ENCODE peak calls at places on chromosomes 1 and 21, in seven cellular contexts. Y is NCI-H2107, P is GM19239, G is endothelial cell, T is NCI-H1417, A is smooth muscle cell of the brain vasculature, V is OCI-M1. L is an unnamed sample.

GRCh38 chr1:10815863-10816195 is 19.4 kb upstream of the CASZ1 start:
- DNase-seq in Y (no peak), P (no peak), G (no peak), T (no peak), A (no peak), V (no peak), L (no peak)

GRCh38 chr1:206570529-206570928 is 41.7 kb downstream of the EIF2D start:
- DNase-seq in Y (no peak), P (no peak), G (no peak), T (no peak), A (no peak), V (no peak), L (no peak)

GRCh38 chr1:7688659-7689058 is 82.4 kb upstream of the VAMP3 start:
- DNase-seq in Y (no peak), P (no peak), G (no peak), T (no peak), A (no peak), V (no peak), L (no peak)

GRCh38 chr21:26810266-26810665 is 34.9 kb downstream of the ADAMTS1 start:
- DNase-seq in Y (no peak), P (no peak), G (no peak), T (no peak), A (no peak), V (no peak), L (no peak)

GRCh38 chr1:153597206-153597605 is 15.7 kb downstream of the S100A16 start:
- DNase-seq in Y (no peak), P (no peak), G (no peak), T (no peak), A (no peak), V (peak; percentile 35), L (no peak)

GRCh38 chr1:157969693-157970485 is 23.6 kb upstream of the KIRREL1 start:
- DNase-seq in Y (no peak), P (no peak), G (peak; percentile 72), T (no peak), A (peak; percentile 49), V (peak; percentile 55), L (peak; percentile 28)

GRCh38 chr1:187840557-187840956 is 1011.8 kb downstream of the PLA2G4A start:
- DNase-seq in Y (no peak), P (no peak), G (no peak), T (no peak), A (no peak), V (peak; percentile 7), L (no peak)

GRCh38 chr1:27539901-27540861 is 50.2 kb upstream of the WASF2 start:
- DNase-seq in Y (no peak), P (no peak), G (no peak), T (no peak), A (no peak), V (no peak), L (no peak)

GRCh38 chr1:24390924-24391782 is 22.4 kb downstream of the STPG1 start:
- DNase-seq in Y (peak; percentile 17), P (no peak), G (peak; percentile 78), T (peak; percentile 22), A (peak; percentile 67), V (peak; percentile 87), L (peak; percentile 71)

GRCh38 chr21:42962360-42963007 is 11.9 kb upstream of the PKNOX1 start:
- DNase-seq in Y (no peak), P (no peak), G (no peak), T (no peak), A (no peak), V (no peak), L (no peak)

GRCh38 chr1:150549496-150550221 is 451 bp downstream of the ADAMTSL4 start:
- DNase-seq in Y (no peak), P (no peak), G (no peak), T (no peak), A (no peak), V (no peak), L (no peak)

GRCh38 chr1:27521336-27522147 is 31.6 kb upstream of the WASF2 start:
- DNase-seq in Y (no peak), P (no peak), G (no peak), T (peak; percentile 35), A (no peak), V (no peak), L (no peak)

GRCh38 chr1:26677306-26678115 is 18.3 kb upstream of the ARID1A start:
- DNase-seq in Y (peak; percentile 81), P (no peak), G (peak; percentile 55), T (peak; percentile 80), A (no peak), V (peak; percentile 94), L (peak; percentile 79)

GRCh38 chr21:32554832-32555436 is 30.4 kb downstream of the TCP10L start:
- DNase-seq in Y (no peak), P (no peak), G (no peak), T (no peak), A (no peak), V (peak; percentile 50), L (no peak)

GRCh38 chr1:145884675-145885074 is 991 bp downstream of the ANKRD35 start:
- DNase-seq in Y (no peak), P (no peak), G (no peak), T (no peak), A (no peak), V (no peak), L (no peak)

GRCh38 chr1:244436336-244437102 is 15.2 kb downstream of the ADSS2 start:
- DNase-seq in Y (no peak), P (no peak), G (no peak), T (no peak), A (no peak), V (no peak), L (no peak)

GRCh38 chr1:151325646-151326429 is 1.4 kb downstream of the PI4KB start:
- DNase-seq in Y (no peak), P (no peak), G (no peak), T (no peak), A (no peak), V (peak; percentile 55), L (no peak)

GRCh38 chr1:12016182-12016581 is 3.1 kb upstream of the MIIP start:
- DNase-seq in Y (no peak), P (no peak), G (no peak), T (no peak), A (no peak), V (peak; percentile 27), L (no peak)

GRCh38 chr1:178031856-178032320 is 62.0 kb upstream of the RASAL2 start:
- DNase-seq in Y (peak; percentile 50), P (peak; percentile 75), G (peak; percentile 83), T (peak; percentile 53), A (peak; percentile 85), V (peak; percentile 83), L (peak; percentile 59)

GRCh38 chr1:17170571-17170970 is 34.4 kb upstream of the PADI1 start:
- DNase-seq in Y (no peak), P (no peak), G (no peak), T (no peak), A (peak; percentile 53), V (no peak), L (no peak)

GRCh38 chr1:58158006-58158405 is 388.5 kb downstream of the OMA1 start:
- DNase-seq in Y (no peak), P (no peak), G (no peak), T (no peak), A (no peak), V (no peak), L (no peak)

GRCh38 chr1:169869426-169869825 is 24.3 kb downstream of the SCYL3 start:
- DNase-seq in Y (no peak), P (no peak), G (no peak), T (peak; percentile 8), A (no peak), V (no peak), L (no peak)

GRCh38 chr1:153929981-153930948 is 7.5 kb upstream of the GATAD2B start:
- DNase-seq in Y (no peak), P (no peak), G (no peak), T (no peak), A (no peak), V (no peak), L (no peak)

GRCh38 chr1:6614953-6615785 is 1.6 kb downstream of the PHF13 start:
- DNase-seq in Y (no peak), P (no peak), G (peak; percentile 36), T (no peak), A (no peak), V (peak; percentile 26), L (no peak)

GRCh38 chr1:41851589-41851988 is 67.1 kb downstream of the HIVEP3 start:
- DNase-seq in Y (peak; percentile 24), P (no peak), G (no peak), T (no peak), A (no peak), V (peak; percentile 74), L (no peak)

L was measured in NCI-H510A treated with DMSO at 0.1 percent for 48 hours.